ENCODE peak calls at places on chromosome 3, in six cellular contexts. One of them, this sample, is unnamed.

GRCh38 chr3:177427096-177427495 is 229.8 kb upstream of the TBL1XR1 start:
- DNase-seq in left ventricle myocardium inferior: no peak
- DNase-seq in right cardiac atrium: no peak
- DNase-seq in body of pancreas: peak; percentile 20
- DNase-seq in IMR-90: no peak
- DNase-seq in astrocyte: no peak
- DNase-seq in this sample: no peak

GRCh38 chr3:131549340-131549739 is 46.6 kb upstream of the MRPL3 start:
- DNase-seq in left ventricle myocardium inferior: no peak
- DNase-seq in right cardiac atrium: no peak
- DNase-seq in body of pancreas: no peak
- DNase-seq in IMR-90: no peak
- DNase-seq in astrocyte: no peak
- DNase-seq in this sample: no peak

GRCh38 chr3:39148116-39149058 is 5.0 kb downstream of the CSRNP1 start:
- DNase-seq in left ventricle myocardium inferior: no peak
- DNase-seq in right cardiac atrium: no peak
- DNase-seq in body of pancreas: peak; percentile 39
- DNase-seq in IMR-90: peak; percentile 75
- DNase-seq in astrocyte: peak; percentile 44
- DNase-seq in this sample: peak; percentile 43

GRCh38 chr3:128634075-128634611 is 16.5 kb downstream of the RPN1 start:
- DNase-seq in left ventricle myocardium inferior: no peak
- DNase-seq in right cardiac atrium: no peak
- DNase-seq in body of pancreas: no peak
- DNase-seq in IMR-90: no peak
- DNase-seq in astrocyte: no peak
- DNase-seq in this sample: no peak

GRCh38 chr3:57855281-57855680 is 99.2 kb downstream of the SLMAP start:
- DNase-seq in left ventricle myocardium inferior: no peak
- DNase-seq in right cardiac atrium: no peak
- DNase-seq in body of pancreas: no peak
- DNase-seq in IMR-90: peak; percentile 86
- DNase-seq in astrocyte: peak; percentile 62
- DNase-seq in this sample: no peak

GRCh38 chr3:189914799-189915198 is 205.9 kb downstream of the P3H2 start:
- DNase-seq in left ventricle myocardium inferior: no peak
- DNase-seq in right cardiac atrium: no peak
- DNase-seq in body of pancreas: no peak
- DNase-seq in IMR-90: peak; percentile 96
- DNase-seq in astrocyte: peak; percentile 94
- DNase-seq in this sample: no peak

GRCh38 chr3:35183915-35184675 is 455.2 kb upstream of the ARPP21 start:
- DNase-seq in left ventricle myocardium inferior: no peak
- DNase-seq in right cardiac atrium: no peak
- DNase-seq in body of pancreas: no peak
- DNase-seq in IMR-90: no peak
- DNase-seq in astrocyte: peak; percentile 82
- DNase-seq in this sample: no peak

GRCh38 chr3:45560270-45561020 is 34.1 kb upstream of the LIMD1 start:
- DNase-seq in left ventricle myocardium inferior: peak; percentile 83
- DNase-seq in right cardiac atrium: peak; percentile 88
- DNase-seq in body of pancreas: peak; percentile 65
- DNase-seq in IMR-90: peak; percentile 42
- DNase-seq in astrocyte: no peak
- DNase-seq in this sample: no peak

DNA sequence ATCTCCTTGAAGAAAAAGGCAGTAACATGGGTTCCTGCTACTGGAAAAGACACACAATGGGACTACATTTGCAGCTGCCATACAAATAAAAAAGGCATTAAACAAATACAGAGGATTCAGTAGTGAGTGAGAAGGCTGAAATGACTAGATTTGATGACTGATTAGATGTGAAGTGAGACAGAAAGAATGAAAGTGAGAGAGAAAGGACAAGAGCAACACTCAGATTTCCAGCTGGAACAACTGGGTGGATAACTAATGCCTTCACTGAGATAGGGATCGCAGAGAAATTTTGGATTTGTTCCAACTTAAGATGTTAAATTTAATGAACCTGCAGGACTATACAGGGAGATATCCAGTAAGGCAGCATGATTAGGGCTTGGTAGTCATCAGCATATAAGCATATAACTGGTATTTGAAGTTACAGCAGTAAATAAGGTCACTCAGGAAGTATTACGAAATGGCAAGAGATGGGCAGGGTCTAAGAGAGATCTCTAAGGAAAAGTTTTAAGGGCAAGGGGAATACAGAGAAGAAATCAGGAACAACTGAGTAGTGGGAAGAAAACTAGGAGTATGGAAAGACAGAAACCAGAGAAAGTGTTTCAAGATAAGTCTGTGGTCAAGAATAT is 8.1 kb downstream of the OSBPL11 start:
- DNase-seq in left ventricle myocardium inferior: no peak
- DNase-seq in right cardiac atrium: no peak
- DNase-seq in body of pancreas: no peak
- DNase-seq in IMR-90: peak; percentile 18
- DNase-seq in astrocyte: no peak
- DNase-seq in this sample: no peak
- H3K4me1 ChIP-seq in left ventricle myocardium inferior: peaks cover 64% of the 10 kb centered on the region
- H3K4me1 ChIP-seq in right cardiac atrium: peaks cover 4% of the 10 kb centered on the region
- H3K4me1 ChIP-seq in body of pancreas: peaks cover 25% of the 10 kb centered on the region
- H3K4me1 ChIP-seq in IMR-90: no peaks in the 10 kb centered on the region
- H3K4me1 ChIP-seq in astrocyte: no peaks in the 10 kb centered on the region
- H3K4me1 ChIP-seq in this sample: peaks cover 19% of the 10 kb centered on the region

GRCh38 chr3:134249935-134250716 is 533 bp downstream of the RYK start:
- DNase-seq in left ventricle myocardium inferior: peak; percentile 64
- DNase-seq in right cardiac atrium: peak; percentile 85
- DNase-seq in body of pancreas: peak; percentile 65
- DNase-seq in IMR-90: peak; percentile 28
- DNase-seq in astrocyte: peak; percentile 22
- DNase-seq in this sample: peak; percentile 85
- H3K27ac ChIP-seq in left ventricle myocardium inferior: peak overlapping the region; percentile 97
- H3K27ac ChIP-seq in right cardiac atrium: peak overlapping the region; percentile 99
- H3K27ac ChIP-seq in body of pancreas: peak overlapping the region; percentile 74
- H3K27ac ChIP-seq in IMR-90: peak overlapping the region; percentile 79
- H3K27ac ChIP-seq in astrocyte: peak overlapping the region; percentile 74
- H3K27ac ChIP-seq in this sample: peak overlapping the region; percentile 77

GRCh38 chr3:111314146-111314873 is 227.7 kb upstream of the CD96 start:
- DNase-seq in left ventricle myocardium inferior: no peak
- DNase-seq in right cardiac atrium: no peak
- DNase-seq in body of pancreas: peak; percentile 8
- DNase-seq in IMR-90: no peak
- DNase-seq in astrocyte: peak; percentile 53
- DNase-seq in this sample: peak; percentile 29
- H3K4me3 ChIP-seq in left ventricle myocardium inferior: no peak overlapping the region
- H3K4me3 ChIP-seq in right cardiac atrium: no peak overlapping the region
- H3K4me3 ChIP-seq in body of pancreas: no peak overlapping the region
- H3K4me3 ChIP-seq in IMR-90: no peak overlapping the region
- H3K4me3 ChIP-seq in astrocyte: no peak overlapping the region
- H3K4me3 ChIP-seq in this sample: no peak overlapping the region

DNA sequence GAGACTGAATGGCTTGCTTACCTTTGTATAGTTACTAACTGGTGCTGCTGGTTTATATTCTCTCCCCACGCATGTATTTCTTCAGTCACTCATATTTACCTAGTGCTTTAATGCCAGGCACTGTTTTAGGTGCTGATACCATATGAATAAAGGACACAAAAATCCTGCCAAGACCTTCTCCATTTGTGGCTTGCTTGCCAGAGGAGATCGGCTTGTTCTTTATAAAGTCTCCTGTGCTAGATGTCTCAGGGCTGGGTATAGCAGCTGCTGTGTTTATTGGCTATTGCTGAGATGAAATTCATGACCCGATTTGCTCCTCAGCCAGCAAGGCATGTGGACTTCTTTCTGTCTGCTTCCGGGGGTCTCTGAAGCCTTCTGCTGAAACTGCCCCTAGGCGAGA is 46.5 kb downstream of the ST6GAL1 start:
- DNase-seq in left ventricle myocardium inferior: no peak
- DNase-seq in right cardiac atrium: no peak
- DNase-seq in body of pancreas: no peak
- DNase-seq in IMR-90: no peak
- DNase-seq in astrocyte: peak; percentile 9
- DNase-seq in this sample: no peak
- H3K4me1 ChIP-seq in left ventricle myocardium inferior: peaks cover 94% of the 10 kb centered on the region
- H3K4me1 ChIP-seq in right cardiac atrium: peaks cover 14% of the 10 kb centered on the region
- H3K4me1 ChIP-seq in body of pancreas: peaks cover 38% of the 10 kb centered on the region
- H3K4me1 ChIP-seq in IMR-90: no peaks in the 10 kb centered on the region
- H3K4me1 ChIP-seq in astrocyte: no peaks in the 10 kb centered on the region
- H3K4me1 ChIP-seq in this sample: peaks cover 80% of the 10 kb centered on the region

DNA sequence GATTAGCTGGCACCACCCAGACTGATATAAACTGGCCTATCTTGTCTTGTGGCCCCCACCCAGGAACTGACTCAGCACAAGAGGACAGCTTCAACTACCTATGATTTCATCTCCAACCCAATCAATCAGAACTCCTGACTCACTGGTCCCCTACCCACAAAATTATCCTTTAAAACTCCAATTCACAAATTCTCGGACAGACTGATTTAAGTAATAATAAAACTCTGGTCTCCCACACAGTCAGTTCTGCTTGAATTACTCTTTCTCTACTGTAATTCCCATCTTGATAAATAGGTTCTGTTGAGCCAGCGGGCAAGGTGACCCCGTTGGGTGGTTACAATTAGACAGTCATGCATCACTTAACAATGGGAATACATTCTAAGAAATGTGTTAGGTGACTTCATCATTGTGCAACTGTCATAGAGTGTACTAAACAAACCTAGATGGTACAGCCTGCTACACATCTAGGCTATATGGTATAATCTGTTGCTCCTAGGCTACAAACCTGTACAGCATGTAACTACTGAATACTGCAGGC is 48.1 kb upstream of the MAP4 start:
- DNase-seq in left ventricle myocardium inferior: no peak
- DNase-seq in right cardiac atrium: no peak
- DNase-seq in body of pancreas: no peak
- DNase-seq in IMR-90: peak; percentile 27
- DNase-seq in astrocyte: peak; percentile 59
- DNase-seq in this sample: no peak
- H3K27ac ChIP-seq in left ventricle myocardium inferior: peak overlapping the region; percentile 24
- H3K27ac ChIP-seq in right cardiac atrium: no peak overlapping the region
- H3K27ac ChIP-seq in body of pancreas: no peak overlapping the region
- H3K27ac ChIP-seq in IMR-90: no peak overlapping the region
- H3K27ac ChIP-seq in astrocyte: peak overlapping the region; percentile 49
- H3K27ac ChIP-seq in this sample: no peak overlapping the region

DNA sequence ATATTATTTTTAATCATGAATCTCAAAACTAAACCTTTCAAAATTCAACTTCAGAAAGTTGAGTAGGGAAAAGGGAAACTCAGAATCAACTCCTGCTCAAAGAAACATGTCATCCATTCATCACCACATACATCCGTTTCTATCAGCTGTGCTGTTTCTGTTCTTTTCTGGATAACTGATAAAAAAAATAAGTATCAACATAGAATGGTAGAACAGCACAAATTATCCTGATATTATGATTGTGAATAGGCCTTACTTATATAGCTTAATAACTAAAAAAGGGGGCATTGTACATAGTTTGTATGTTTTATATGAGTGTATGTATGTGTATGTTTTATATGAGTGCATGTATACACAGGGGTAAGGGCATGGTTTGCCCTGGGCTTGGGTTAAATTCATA is 3.1 kb downstream of the TM4SF1 start:
- DNase-seq in left ventricle myocardium inferior: no peak
- DNase-seq in right cardiac atrium: no peak
- DNase-seq in body of pancreas: no peak
- DNase-seq in IMR-90: no peak
- DNase-seq in astrocyte: no peak
- DNase-seq in this sample: no peak
- H3K4me3 ChIP-seq in left ventricle myocardium inferior: peak overlapping the region; percentile 69
- H3K4me3 ChIP-seq in right cardiac atrium: peak overlapping the region; percentile 30
- H3K4me3 ChIP-seq in body of pancreas: no peak overlapping the region
- H3K4me3 ChIP-seq in IMR-90: no peak overlapping the region
- H3K4me3 ChIP-seq in astrocyte: no peak overlapping the region
- H3K4me3 ChIP-seq in this sample: no peak overlapping the region

DNA sequence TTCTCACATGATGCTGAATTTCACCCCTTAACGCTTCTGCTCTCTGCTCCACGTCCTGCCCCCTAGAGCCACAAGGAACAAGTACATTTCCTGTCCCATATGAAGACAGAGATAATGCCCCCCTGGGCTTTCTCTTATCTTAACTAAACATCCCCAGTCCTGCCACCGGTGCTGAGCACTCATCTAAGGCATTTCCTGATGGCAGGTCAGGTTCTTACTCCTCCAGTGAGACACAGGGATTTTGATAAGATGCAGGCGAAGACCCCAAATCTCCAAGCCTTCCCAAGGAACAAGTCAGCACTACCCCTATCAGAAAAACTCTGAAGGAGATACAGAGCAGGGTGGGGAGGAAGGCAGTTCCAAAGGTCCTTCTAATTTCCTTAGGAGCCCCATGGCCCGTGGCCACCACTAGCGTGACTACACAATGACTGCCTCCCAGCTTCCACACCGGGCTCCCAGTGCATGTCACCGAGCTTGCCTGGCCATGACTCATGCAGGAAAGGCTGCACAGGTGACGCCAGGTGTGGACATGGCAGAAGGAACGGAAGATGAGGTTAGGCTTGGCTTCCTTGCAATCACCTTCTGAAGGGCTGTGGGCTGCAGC is 152.9 kb downstream of the XXYLT1 start:
- DNase-seq in left ventricle myocardium inferior: no peak
- DNase-seq in right cardiac atrium: no peak
- DNase-seq in body of pancreas: no peak
- DNase-seq in IMR-90: peak; percentile 25
- DNase-seq in astrocyte: no peak
- DNase-seq in this sample: no peak
- H3K4me1 ChIP-seq in left ventricle myocardium inferior: peaks cover 32% of the 10 kb centered on the region
- H3K4me1 ChIP-seq in right cardiac atrium: peaks cover 2% of the 10 kb centered on the region
- H3K4me1 ChIP-seq in body of pancreas: no peaks in the 10 kb centered on the region
- H3K4me1 ChIP-seq in IMR-90: peaks cover 16% of the 10 kb centered on the region
- H3K4me1 ChIP-seq in astrocyte: peaks cover 35% of the 10 kb centered on the region
- H3K4me1 ChIP-seq in this sample: no peaks in the 10 kb centered on the region

DNA sequence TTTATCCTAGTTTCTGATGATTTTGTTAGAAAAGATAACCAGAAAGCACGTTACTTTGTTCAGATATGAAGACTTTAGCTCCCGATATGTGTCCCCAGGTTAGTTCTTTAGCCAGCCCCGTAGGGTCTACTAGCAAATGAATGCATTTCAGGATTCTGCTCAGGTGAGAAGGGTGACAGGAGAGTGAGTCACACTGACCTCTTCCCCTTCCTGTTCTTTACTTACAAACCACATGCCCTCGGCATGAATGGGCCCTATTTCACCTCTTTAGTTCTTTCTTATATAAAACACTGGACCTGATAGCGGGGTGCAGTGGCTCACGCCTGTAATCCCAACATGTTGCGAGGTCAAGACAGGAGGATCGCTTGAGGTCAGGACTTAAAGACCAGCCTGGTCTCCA is 98.4 kb downstream of the SLC49A4 start:
- DNase-seq in left ventricle myocardium inferior: no peak
- DNase-seq in right cardiac atrium: no peak
- DNase-seq in body of pancreas: no peak
- DNase-seq in IMR-90: no peak
- DNase-seq in astrocyte: no peak
- DNase-seq in this sample: no peak
- H3K27ac ChIP-seq in left ventricle myocardium inferior: no peak overlapping the region
- H3K27ac ChIP-seq in right cardiac atrium: no peak overlapping the region
- H3K27ac ChIP-seq in body of pancreas: no peak overlapping the region
- H3K27ac ChIP-seq in IMR-90: no peak overlapping the region
- H3K27ac ChIP-seq in astrocyte: no peak overlapping the region
- H3K27ac ChIP-seq in this sample: no peak overlapping the region

GRCh38 chr3:38004415-38005075 is 14.0 kb downstream of the VILL start:
- DNase-seq in left ventricle myocardium inferior: peak; percentile 79
- DNase-seq in right cardiac atrium: peak; percentile 87
- DNase-seq in body of pancreas: peak; percentile 88
- DNase-seq in IMR-90: peak; percentile 59
- DNase-seq in astrocyte: peak; percentile 40
- DNase-seq in this sample: peak; percentile 82
- H3K4me3 ChIP-seq in left ventricle myocardium inferior: peak overlapping the region; percentile 55
- H3K4me3 ChIP-seq in right cardiac atrium: no peak overlapping the region
- H3K4me3 ChIP-seq in body of pancreas: no peak overlapping the region
- H3K4me3 ChIP-seq in IMR-90: no peak overlapping the region
- H3K4me3 ChIP-seq in astrocyte: no peak overlapping the region
- H3K4me3 ChIP-seq in this sample: no peak overlapping the region

This sample was measured in right lobe of liver.